ENCODE peak calls at places on chromosome 2, in six cellular contexts. Z is psoas muscle, W is OCI-LY7, B is PC-3, H is mammary epithelial cell, M is neural progenitor cell. V is an unnamed sample. For H3K4me1, the result is how much of the 10 kb centered on the place peaks cover.

GRCh38 chr2:224723606-224724217 is 7.5 kb upstream of the CCDC195 start:
- DNase-seq in Z (no peak), W (no peak), B (no peak), H (no peak), M (no peak), V (no peak)

GRCh38 chr2:134671498-134671897 is 47.3 kb downstream of the TMEM163 start:
- DNase-seq in Z (no peak), W (no peak), B (peak), H (no peak), M (peak), V (no peak)

GRCh38 chr2:73091164-73091563 is 19.7 kb upstream of the SFXN5 start:
- DNase-seq in Z (no peak), W (no peak), B (no peak), H (no peak), M (peak), V (no peak)

GRCh38 chr2:10774394-10774793 is 38.2 kb downstream of the PDIA6 start:
- DNase-seq in Z (no peak), W (no peak), B (no peak), H (no peak), M (no peak), V (no peak)

GRCh38 chr2:134120160-134120717 is 133.6 kb upstream of the MGAT5 start:
- DNase-seq in Z (peak), W (no peak), B (no peak), H (no peak), M (peak), V (no peak)

GRCh38 chr2:71618327-71619113 is 165.2 kb downstream of the DYSF start:
- DNase-seq in Z (no peak), W (no peak), B (no peak), H (no peak), M (no peak), V (peak)

GRCh38 chr2:175111200-175111657 is 56.8 kb downstream of the ATF2 start:
- DNase-seq in Z (no peak), W (peak), B (peak), H (peak), M (peak), V (peak)

GRCh38 chr2:38409136-38409903 is 32.2 kb upstream of the ATL2 start:
- DNase-seq in Z (no peak), W (peak), B (peak), H (peak), M (no peak), V (no peak)

GRCh38 chr2:72896446-72896845 is 9.2 kb downstream of the SPR start:
- DNase-seq in Z (no peak), W (no peak), B (no peak), H (no peak), M (no peak), V (no peak)

GRCh38 chr2:188474316-188474715 is 182.6 kb downstream of the GULP1 start:
- DNase-seq in Z (no peak), W (no peak), B (peak), H (no peak), M (no peak), V (no peak)

GRCh38 chr2:69159988-69160387 is 147.0 kb downstream of the ANTXR1 start:
- DNase-seq in Z (no peak), W (no peak), B (no peak), H (peak), M (peak), V (no peak)

GRCh38 chr2:178190938-178191910 is 3.1 kb upstream of the OSBPL6 start:
- DNase-seq in Z (no peak), W (no peak), B (peak), H (peak), M (no peak), V (no peak)

GRCh38 chr2:128773641-128774319 is 455.1 kb upstream of the HS6ST1 start:
- DNase-seq in Z (no peak), W (no peak), B (no peak), H (no peak), M (no peak), V (no peak)

GRCh38 chr2:207473203-207473865 is 56.4 kb upstream of the CREB1 start:
- DNase-seq in Z (no peak), W (no peak), B (peak), H (peak), M (peak), V (no peak)

GRCh38 chr2:172323256-172323655 is 104.1 kb upstream of the ITGA6 start:
- DNase-seq in Z (no peak), W (no peak), B (no peak), H (peak), M (no peak), V (peak)

GRCh38 chr2:54394392-54394791 is 61.7 kb upstream of the SPTBN1 start:
- DNase-seq in Z (no peak), W (peak), B (no peak), H (no peak), M (no peak), V (no peak)

GRCh38 chr2:95049088-95049955 is 23.8 kb downstream of the MAL start:
- DNase-seq in Z (no peak), W (no peak), B (no peak), H (no peak), M (no peak), V (no peak)

GRCh38 chr2:96839288-96839874 is 4.4 kb downstream of the ANKRD23 start:
- DNase-seq in Z (peak), W (peak), B (no peak), H (peak), M (no peak), V (no peak)

GRCh38 chr2:70425682-70426301 is 123.9 kb upstream of the FAM136A start:
- DNase-seq in Z (no peak), W (no peak), B (no peak), H (peak), M (no peak), V (no peak)

GRCh38 chr2:119517433-119517832 is 6.8 kb downstream of the SCTR start:
- DNase-seq in Z (peak), W (peak), B (peak), H (peak), M (peak), V (no peak)

GRCh38 chr2:134670955-134671354 is 47.8 kb downstream of the TMEM163 start:
- DNase-seq in Z (no peak), W (no peak), B (peak), H (no peak), M (no peak), V (no peak)

GRCh38 chr2:166126014-166126639 is 1.7 kb downstream of the SCN1A start:
- DNase-seq in Z (no peak), W (no peak), B (no peak), H (peak), M (no peak), V (no peak)

GRCh38 chr2:189783451-189783926 is 650 bp downstream of the ORMDL1 start:
- DNase-seq in Z (no peak), W (peak), B (peak), H (no peak), M (no peak), V (peak)

GRCh38 chr2:7203056-7203467 is 285.9 kb downstream of the RNF144A start:
- DNase-seq in Z (peak), W (peak), B (peak), H (peak), M (peak), V (peak)

GRCh38 chr2:206250041-206250897 is 24.2 kb upstream of the ZDBF2 start:
- DNase-seq in Z (no peak), W (peak), B (no peak), H (no peak), M (peak), V (peak)

GRCh38 chr2:170886391-170886790 is 42.7 kb upstream of the GORASP2 start:
- DNase-seq in Z (no peak), W (no peak), B (peak), H (peak), M (no peak), V (peak)

GRCh38 chr2:8676915-8677645 is 4.8 kb upstream of the ID2 start:
- DNase-seq in Z (no peak), W (no peak), B (peak), H (no peak), M (peak), V (no peak)

GRCh38 chr2:217792611-217793527 is 209.9 kb downstream of the TNS1 start:
- DNase-seq in Z (no peak), W (no peak), B (no peak), H (no peak), M (no peak), V (no peak)

GRCh38 chr2:9657083-9657482 is 26.3 kb upstream of the YWHAQ start:
- DNase-seq in Z (no peak), W (no peak), B (no peak), H (no peak), M (no peak), V (no peak)

GRCh38 chr2:128390991-128391630 is 72.4 kb upstream of the HS6ST1 start:
- DNase-seq in Z (no peak), W (no peak), B (no peak), H (no peak), M (no peak), V (no peak)

GRCh38 chr2:105943977-105944376 is 199.3 kb downstream of the NCK2 start:
- DNase-seq in Z (no peak), W (no peak), B (no peak), H (no peak), M (no peak), V (no peak)

GRCh38 chr2:100198461-100199230 is 56.3 kb upstream of the AFF3 start:
- DNase-seq in Z (no peak), W (no peak), B (peak), H (no peak), M (no peak), V (no peak)

GRCh38 chr2:74891136-74891764 is 57.3 kb downstream of the HK2 start:
- DNase-seq in Z (no peak), W (no peak), B (no peak), H (no peak), M (no peak), V (no peak)
- H3K4me1 ChIP-seq in Z (under half), W (under half), B (half or more), H (half or more), M (under half), V (under half)

DNA sequence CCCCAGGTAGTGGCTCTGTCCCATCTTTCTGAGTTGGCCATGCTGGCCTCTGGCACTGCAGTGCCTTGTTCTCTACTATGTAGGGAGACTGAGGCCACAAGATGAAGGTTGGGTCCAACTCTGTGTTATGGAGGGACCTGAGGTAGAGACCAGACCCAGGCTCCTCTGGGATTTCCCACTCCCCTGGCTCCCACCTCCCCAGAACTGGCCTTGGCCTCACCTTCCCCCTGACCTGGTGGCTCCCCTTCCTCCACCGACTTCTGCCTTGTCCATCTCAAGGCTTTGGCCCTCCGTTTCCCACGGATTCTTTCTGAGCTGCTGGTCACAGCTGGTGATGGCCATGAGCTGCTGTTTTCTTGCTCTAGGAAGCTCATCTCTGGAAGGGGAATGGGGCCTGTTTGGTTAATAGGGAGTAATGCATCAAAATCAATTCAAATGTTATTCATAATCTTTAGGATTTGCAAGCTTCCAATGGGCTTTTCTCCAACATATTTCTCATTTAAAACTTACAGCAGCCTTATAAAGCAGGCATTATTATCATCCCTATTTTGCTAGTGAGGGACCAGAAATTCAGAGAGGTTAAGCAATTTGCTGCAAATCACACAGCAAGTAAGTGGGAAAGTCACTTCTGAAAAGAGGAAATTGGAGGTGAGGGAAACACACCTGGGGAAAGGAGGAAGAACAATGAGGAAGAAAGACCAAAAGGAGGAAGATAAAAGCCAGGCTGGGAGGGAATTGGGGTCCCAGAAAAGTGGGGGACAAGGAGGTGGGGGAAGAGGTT is 887 bp downstream of the PRKAG3 start:
- DNase-seq in Z (no peak), W (no peak), B (no peak), H (no peak), M (no peak), V (no peak)
- H3K27ac ChIP-seq in Z (peak), W (no peak), B (no peak), H (no peak), M (no peak), V (no peak)

GRCh38 chr2:36357506-36358316 is 2.1 kb downstream of the CRIM1 start:
- DNase-seq in Z (peak), W (peak), B (peak), H (peak), M (peak), V (peak)
- TF ChIP-seq CTCF in Z (peak), W (peak), B (peak), H (peak), M (peak), V (peak)

DNA sequence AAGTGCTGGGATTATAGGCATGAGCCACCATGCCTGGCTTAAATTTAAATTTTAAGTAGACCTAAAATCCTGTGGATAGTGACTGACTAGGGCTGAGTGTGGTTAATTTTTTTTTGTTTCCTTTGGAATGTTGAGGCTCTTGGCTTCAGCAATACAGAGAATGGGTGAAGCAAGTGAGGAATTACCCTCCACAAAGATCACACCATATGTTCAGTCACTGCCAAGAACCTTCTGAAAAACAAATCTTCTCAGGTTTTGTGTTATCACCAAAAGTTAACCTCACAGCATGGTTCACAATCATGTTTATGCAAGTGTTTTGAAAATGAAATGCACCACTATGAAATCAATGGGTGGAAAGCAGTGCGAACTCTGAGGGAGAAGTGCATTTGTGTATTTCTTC is 44.3 kb downstream of the SPATS2L start:
- DNase-seq in Z (no peak), W (no peak), B (no peak), H (peak), M (no peak), V (no peak)
- H3K4me1 ChIP-seq in Z (under half), W (under half), B (under half), H (under half), M (under half), V (under half)

GRCh38 chr2:47083485-47083884 is 71.6 kb downstream of the STPG4 start:
- DNase-seq in Z (no peak), W (no peak), B (no peak), H (no peak), M (no peak), V (no peak)
- H3K27ac ChIP-seq in Z (peak), W (no peak), B (no peak), H (no peak), M (no peak), V (no peak)

V was measured in foreskin keratinocyte.